ENCODE peak calls at places on chromosomes 7 and 10, in eight cellular contexts. I is PC-9, V is tibial nerve, P is body of pancreas, E is uterus, O is cardiac muscle cell, M is fibroblast of lung, F is heart right ventricle. Q is an unnamed sample.

GRCh38 chr7:31373337-31374289 is 33.1 kb upstream of the NEUROD6 start:
- DNase-seq in I (peak; percentile 62), V (no peak), P (peak; percentile 55), E (no peak), O (peak; percentile 65), M (peak; percentile 48), F (no peak), Q (peak; percentile 72)

GRCh38 chr7:43248961-43249807 is 136.7 kb downstream of the HECW1 start:
- DNase-seq in I (peak; percentile 46), V (no peak), P (no peak), E (no peak), O (peak; percentile 9), M (peak; percentile 83), F (no peak), Q (peak; percentile 58)

GRCh38 chr7:111873963-111874693 is 311.8 kb upstream of the IMMP2L start:
- DNase-seq in I (no peak), V (no peak), P (no peak), E (no peak), O (peak; percentile 14), M (peak; percentile 29), F (no peak), Q (no peak)

GRCh38 chr7:151138541-151138910 is 29.0 kb downstream of the GBX1 start:
- DNase-seq in I (no peak), V (no peak), P (no peak), E (peak; percentile 10), O (no peak), M (no peak), F (no peak), Q (peak; percentile 20)

GRCh38 chr10:104085801-104086400 is at the start of gene COL17A1:
- DNase-seq in I (no peak), V (no peak), P (no peak), E (no peak), O (no peak), M (no peak), F (no peak), Q (no peak)

GRCh38 chr7:44985033-44985695 is 6.3 kb upstream of the MYO1G start:
- DNase-seq in I (no peak), V (no peak), P (no peak), E (no peak), O (no peak), M (no peak), F (no peak), Q (no peak)

GRCh38 chr10:18719811-18720210 is 60.6 kb downstream of the ARL5B start:
- DNase-seq in I (no peak), V (no peak), P (no peak), E (no peak), O (no peak), M (peak; percentile 18), F (no peak), Q (no peak)

GRCh38 chr7:114133717-114134116 is 214.9 kb upstream of the PPP1R3A start:
- DNase-seq in I (no peak), V (no peak), P (no peak), E (no peak), O (no peak), M (no peak), F (no peak), Q (no peak)

GRCh38 chr7:138097064-138097741 is 20.9 kb downstream of the AKR1D1 start:
- DNase-seq in I (peak; percentile 13), V (no peak), P (peak; percentile 71), E (no peak), O (peak; percentile 63), M (no peak), F (no peak), Q (peak; percentile 77)

GRCh38 chr10:69800109-69800508 is 1.6 kb upstream of the COL13A1 start:
- DNase-seq in I (peak; percentile 49), V (no peak), P (peak; percentile 45), E (no peak), O (peak; percentile 72), M (peak; percentile 79), F (no peak), Q (peak; percentile 81)

GRCh38 chr7:131521651-131522163 is 34.7 kb downstream of the PODXL start:
- DNase-seq in I (peak; percentile 90), V (no peak), P (peak; percentile 98), E (peak; percentile 71), O (no peak), M (no peak), F (peak; percentile 56), Q (peak; percentile 36)

DNA sequence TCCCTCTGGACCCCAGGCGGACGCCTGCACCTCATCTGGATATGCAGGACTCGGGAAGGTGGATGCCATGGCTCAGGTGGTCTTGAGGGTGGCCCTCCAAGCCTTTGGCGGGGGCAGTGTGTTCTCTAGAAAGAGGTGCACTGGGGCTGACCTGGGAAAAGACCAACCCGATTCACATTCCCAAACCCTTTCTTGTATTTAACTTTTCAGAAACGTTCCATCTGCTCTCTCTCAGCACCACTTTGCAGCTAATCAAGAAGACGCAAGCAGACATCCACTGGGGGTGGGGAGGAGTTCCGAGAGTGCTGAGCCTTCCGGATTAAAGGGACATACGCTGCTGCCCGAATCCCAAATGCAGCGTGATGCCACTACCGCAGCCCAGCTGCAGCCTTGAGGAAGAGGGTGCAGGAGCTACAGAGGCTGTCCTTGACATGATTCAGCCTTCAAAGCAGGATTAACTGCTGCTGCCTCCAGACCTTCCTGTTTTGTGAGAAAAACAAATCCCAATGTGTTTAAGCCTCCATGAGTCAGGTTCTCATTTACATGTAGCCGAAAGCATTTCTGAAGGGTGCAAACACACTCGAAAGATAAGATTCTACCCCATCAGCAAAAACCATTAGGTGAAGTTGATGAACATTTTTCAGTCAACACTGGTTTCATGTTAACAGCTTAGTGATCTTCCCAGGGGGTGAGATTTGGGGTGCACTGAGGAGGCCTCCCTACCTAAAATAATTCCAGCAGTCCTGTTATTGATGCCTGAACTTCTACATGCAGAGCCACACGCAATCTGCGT is 40.0 kb downstream of the RBM17 start:
- DNase-seq in I (no peak), V (no peak), P (no peak), E (no peak), O (peak; percentile 60), M (peak; percentile 73), F (no peak), Q (no peak)
- TF ChIP-seq CTCF in I (no peak), V (no peak), P (no peak), E (no peak), O (no peak), M (no peak), F (no peak), Q (no peak)

GRCh38 chr7:80783177-80783687 is 135.6 kb downstream of the SEMA3C start:
- DNase-seq in I (no peak), V (no peak), P (no peak), E (no peak), O (no peak), M (no peak), F (no peak), Q (no peak)
- H3K4me1 ChIP-seq in I (peaks cover 9% of the 10 kb centered on the region), V (peaks cover 53% of the 10 kb centered on the region), P (no peaks in the 10 kb centered on the region), E (no peaks in the 10 kb centered on the region), O (peaks cover 11% of the 10 kb centered on the region), M (peaks cover 12% of the 10 kb centered on the region), F (peaks cover 30% of the 10 kb centered on the region), Q (no peaks in the 10 kb centered on the region)

DNA sequence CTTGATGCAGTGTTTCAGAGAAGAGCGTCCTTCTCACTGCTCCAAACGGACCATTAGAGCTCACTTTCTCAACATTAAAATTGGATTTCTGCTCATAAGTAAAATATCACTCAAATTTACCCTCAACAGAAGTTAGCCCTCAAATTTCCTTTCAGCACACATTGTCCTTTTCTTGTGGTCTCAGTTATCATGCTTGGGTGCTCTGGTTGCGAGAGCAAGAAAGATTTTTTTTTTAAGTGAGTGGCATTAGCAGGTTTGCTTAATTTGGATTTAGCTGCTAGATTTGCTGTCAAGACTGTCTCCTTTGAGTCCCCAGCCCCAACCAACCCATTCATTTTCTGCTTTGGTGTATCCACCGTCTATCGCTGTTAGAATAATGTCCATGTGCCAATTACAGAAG is 2.6 kb upstream of the CH25H start:
- DNase-seq in I (no peak), V (no peak), P (no peak), E (no peak), O (no peak), M (no peak), F (no peak), Q (no peak)
- H3K27me3 ChIP-seq in I (no peaks in the 10 kb centered on the region), V (peaks cover 20% of the 10 kb centered on the region), P (peaks cover 10% of the 10 kb centered on the region), E (no peaks in the 10 kb centered on the region), O (peaks cover 77% of the 10 kb centered on the region), M (no peaks in the 10 kb centered on the region), F (peaks cover 15% of the 10 kb centered on the region), Q (peaks cover 19% of the 10 kb centered on the region)

GRCh38 chr10:43387678-43388032 is 16.2 kb downstream of the FXYD4 start:
- DNase-seq in I (no peak), V (no peak), P (no peak), E (no peak), O (no peak), M (no peak), F (no peak), Q (no peak)
- TF ChIP-seq CTCF in I (no peak), V (no peak), P (no peak), E (no peak), O (no peak), M (no peak), F (no peak), Q (no peak)